ENCODE peak calls at places on chromosomes 7 and 10, in six cellular contexts. S, M, Y, C, E and R are unnamed samples.

GRCh38 chr10:71048995-71049650 is 160.8 kb upstream of the PCBD1 start:
- DNase-seq in S (no peak), M (no peak), Y (no peak), C (no peak), E (no peak), R (no peak)

GRCh38 chr7:28389504-28390385 is 22.6 kb upstream of the CREB5 start:
- DNase-seq in S (peak; percentile 47), M (no peak), Y (peak; percentile 85), C (peak; percentile 65), E (peak; percentile 41), R (no peak)

GRCh38 chr7:22931011-22931410 is 82.9 kb downstream of the HYCC1 start:
- DNase-seq in S (no peak), M (no peak), Y (no peak), C (no peak), E (no peak), R (no peak)

GRCh38 chr7:131564640-131565039 is 8.2 kb upstream of the PODXL start:
- DNase-seq in S (no peak), M (no peak), Y (no peak), C (no peak), E (no peak), R (no peak)

GRCh38 chr10:36094091-36094490 is 452.0 kb upstream of the FZD8 start:
- DNase-seq in S (no peak), M (no peak), Y (no peak), C (no peak), E (no peak), R (no peak)

GRCh38 chr10:80468806-80469421 is 14.8 kb downstream of the TSPAN14 start:
- DNase-seq in S (no peak), M (peak; percentile 22), Y (no peak), C (no peak), E (no peak), R (no peak)

GRCh38 chr7:2209146-2209960 is 23.4 kb downstream of the MAD1L1 start:
- DNase-seq in S (peak; percentile 29), M (peak; percentile 41), Y (peak; percentile 89), C (peak; percentile 52), E (peak; percentile 47), R (no peak)

GRCh38 chr10:112898540-112899395 is 51.3 kb upstream of the TCF7L2 start:
- DNase-seq in S (no peak), M (no peak), Y (peak; percentile 91), C (peak; percentile 95), E (no peak), R (no peak)

GRCh38 chr7:116231543-116232401 is 21.4 kb downstream of the TES start:
- DNase-seq in S (no peak), M (no peak), Y (no peak), C (peak; percentile 58), E (no peak), R (no peak)

GRCh38 chr10:113916053-113916452 is 61.6 kb downstream of the NHLRC2 start:
- DNase-seq in S (no peak), M (no peak), Y (no peak), C (no peak), E (no peak), R (no peak)

GRCh38 chr7:69564454-69565417 is 33.5 kb upstream of the AUTS2 start:
- DNase-seq in S (no peak), M (no peak), Y (no peak), C (no peak), E (peak; percentile 34), R (no peak)

GRCh38 chr10:3935933-3936359 is 150.9 kb upstream of the KLF6 start:
- DNase-seq in S (no peak), M (no peak), Y (no peak), C (no peak), E (no peak), R (no peak)

GRCh38 chr7:19508124-19508523 is 200.7 kb downstream of the POLR1F start:
- DNase-seq in S (no peak), M (no peak), Y (no peak), C (no peak), E (peak; percentile 60), R (no peak)

GRCh38 chr10:130757821-130758489 is 553.6 kb downstream of the TCERG1L start:
- DNase-seq in S (no peak), M (no peak), Y (no peak), C (no peak), E (no peak), R (no peak)

GRCh38 chr10:44300666-44301649 is 83.9 kb downstream of the CXCL12 start:
- DNase-seq in S (peak; percentile 98), M (no peak), Y (no peak), C (peak; percentile 88), E (no peak), R (no peak)

GRCh38 chr7:5672468-5672867 is 109.0 kb downstream of the RNF216 start:
- DNase-seq in S (no peak), M (no peak), Y (no peak), C (no peak), E (no peak), R (no peak)

GRCh38 chr7:116618729-116619128 is 53.3 kb upstream of the MET start:
- DNase-seq in S (no peak), M (no peak), Y (no peak), C (no peak), E (no peak), R (no peak)

GRCh38 chr10:124287071-124287685 is 131.5 kb downstream of the OAT start:
- DNase-seq in S (no peak), M (no peak), Y (no peak), C (no peak), E (no peak), R (no peak)

GRCh38 chr10:95814011-95814727 is 58.2 kb downstream of the ENTPD1 start:
- DNase-seq in S (peak; percentile 3), M (no peak), Y (peak; percentile 30), C (no peak), E (no peak), R (no peak)

GRCh38 chr7:36312064-36312914 is 77.4 kb upstream of the ANLN start:
- DNase-seq in S (no peak), M (no peak), Y (peak; percentile 83), C (peak; percentile 37), E (no peak), R (peak; percentile 93)

GRCh38 chr7:17298840-17299476 is 506 bp downstream of the AHR start:
- DNase-seq in S (no peak), M (peak; percentile 50), Y (peak; percentile 76), C (peak; percentile 39), E (no peak), R (no peak)

GRCh38 chr7:154684651-154685563 is 318.0 kb downstream of the PAXIP1 start:
- DNase-seq in S (no peak), M (no peak), Y (no peak), C (no peak), E (no peak), R (no peak)

GRCh38 chr7:126001344-126001743 is 1071.7 kb upstream of the POT1 start:
- DNase-seq in S (no peak), M (no peak), Y (no peak), C (no peak), E (no peak), R (no peak)

GRCh38 chr10:29712108-29712507 is 77.3 kb upstream of the SVIL start:
- DNase-seq in S (no peak), M (no peak), Y (peak; percentile 89), C (no peak), E (no peak), R (no peak)

GRCh38 chr7:105805619-105806018 is 70.8 kb downstream of the ATXN7L1 start:
- DNase-seq in S (no peak), M (no peak), Y (peak; percentile 69), C (no peak), E (no peak), R (no peak)

GRCh38 chr10:61465216-61465496 is 12.0 kb upstream of the TMEM26 start:
- DNase-seq in S (no peak), M (no peak), Y (no peak), C (no peak), E (no peak), R (no peak)